ENCODE peak calls at places on chromosomes 12 and 14, in six cellular contexts. One of them, this sample, is unnamed.

GRCh38 chr12:30823140-30823669 is 68.5 kb upstream of the CAPRIN2 start:
- DNase-seq in HCT116: no peak
- DNase-seq in lower lobe of right lung: peak
- DNase-seq in brain microvascular endothelial cell: peak
- DNase-seq in cardiac fibroblast: peak
- DNase-seq in neural crest cell: peak
- DNase-seq in this sample: no peak

GRCh38 chr12:94427520-94428381 is 31.9 kb downstream of the CEP83 start:
- DNase-seq in brain microvascular endothelial cell: peak
- DNase-seq in neural crest cell: no peak
- DNase-seq in HCT116: no peak
- DNase-seq in cardiac fibroblast: peak
- DNase-seq in lower lobe of right lung: no peak
- DNase-seq in this sample: no peak

GRCh38 chr14:74754157-74754556 is 9.0 kb upstream of the YLPM1 start:
- DNase-seq in HCT116: no peak
- DNase-seq in lower lobe of right lung: no peak
- DNase-seq in neural crest cell: no peak
- DNase-seq in brain microvascular endothelial cell: no peak
- DNase-seq in cardiac fibroblast: no peak
- DNase-seq in this sample: no peak

GRCh38 chr12:82359115-82359478 is 768 bp downstream of the METTL25 start:
- DNase-seq in HCT116: no peak
- DNase-seq in cardiac fibroblast: no peak
- DNase-seq in neural crest cell: no peak
- DNase-seq in brain microvascular endothelial cell: no peak
- DNase-seq in lower lobe of right lung: no peak
- DNase-seq in this sample: no peak

GRCh38 chr12:105107176-105107496 is 395 bp upstream of the WASHC4 start:
- DNase-seq in lower lobe of right lung: no peak
- DNase-seq in HCT116: peak
- DNase-seq in cardiac fibroblast: peak
- DNase-seq in brain microvascular endothelial cell: peak
- DNase-seq in neural crest cell: no peak
- DNase-seq in this sample: no peak

GRCh38 chr12:108856428-108857157 is 790 bp downstream of the SSH1 start:
- DNase-seq in lower lobe of right lung: peak
- DNase-seq in neural crest cell: no peak
- DNase-seq in HCT116: no peak
- DNase-seq in cardiac fibroblast: peak
- DNase-seq in brain microvascular endothelial cell: peak
- DNase-seq in this sample: no peak

GRCh38 chr14:50823763-50824636 is 7.0 kb downstream of the NIN start:
- DNase-seq in cardiac fibroblast: no peak
- DNase-seq in neural crest cell: no peak
- DNase-seq in brain microvascular endothelial cell: no peak
- DNase-seq in HCT116: no peak
- DNase-seq in lower lobe of right lung: no peak
- DNase-seq in this sample: no peak

GRCh38 chr12:94429633-94430032 is 30.0 kb downstream of the CEP83 start:
- DNase-seq in cardiac fibroblast: peak
- DNase-seq in HCT116: no peak
- DNase-seq in neural crest cell: no peak
- DNase-seq in lower lobe of right lung: no peak
- DNase-seq in brain microvascular endothelial cell: no peak
- DNase-seq in this sample: no peak

GRCh38 chr14:70567791-70568190 is 32.7 kb downstream of the MED6 start:
- DNase-seq in brain microvascular endothelial cell: peak
- DNase-seq in HCT116: peak
- DNase-seq in cardiac fibroblast: peak
- DNase-seq in lower lobe of right lung: no peak
- DNase-seq in neural crest cell: peak
- DNase-seq in this sample: no peak

GRCh38 chr12:53701518-53702264 is 25.6 kb downstream of the CALCOCO1 start:
- DNase-seq in neural crest cell: peak
- DNase-seq in HCT116: peak
- DNase-seq in lower lobe of right lung: peak
- DNase-seq in brain microvascular endothelial cell: peak
- DNase-seq in cardiac fibroblast: peak
- DNase-seq in this sample: no peak
- TF ChIP-seq CTCF in neural crest cell: peak
- TF ChIP-seq CTCF in HCT116: peak
- TF ChIP-seq CTCF in lower lobe of right lung: peak
- TF ChIP-seq CTCF in brain microvascular endothelial cell: peak
- TF ChIP-seq CTCF in cardiac fibroblast: peak
- TF ChIP-seq CTCF in this sample: peak

GRCh38 chr14:105464501-105464900 is 10.1 kb upstream of the CRIP2 start:
- DNase-seq in cardiac fibroblast: no peak
- DNase-seq in HCT116: no peak
- DNase-seq in neural crest cell: no peak
- DNase-seq in brain microvascular endothelial cell: no peak
- DNase-seq in lower lobe of right lung: no peak
- DNase-seq in this sample: no peak
- TF ChIP-seq CTCF in cardiac fibroblast: no peak
- TF ChIP-seq CTCF in HCT116: no peak
- TF ChIP-seq CTCF in neural crest cell: no peak
- TF ChIP-seq CTCF in brain microvascular endothelial cell: no peak
- TF ChIP-seq CTCF in lower lobe of right lung: no peak
- TF ChIP-seq CTCF in this sample: no peak

GRCh38 chr14:106875503-106875902 is 1349.1 kb downstream of the TMEM121 start:
- DNase-seq in cardiac fibroblast: no peak
- DNase-seq in lower lobe of right lung: no peak
- DNase-seq in HCT116: no peak
- DNase-seq in neural crest cell: no peak
- DNase-seq in brain microvascular endothelial cell: no peak
- DNase-seq in this sample: no peak

GRCh38 chr14:106876711-106877110 is 1350.3 kb downstream of the TMEM121 start:
- DNase-seq in lower lobe of right lung: no peak
- DNase-seq in cardiac fibroblast: no peak
- DNase-seq in brain microvascular endothelial cell: no peak
- DNase-seq in HCT116: no peak
- DNase-seq in neural crest cell: no peak
- DNase-seq in this sample: no peak

GRCh38 chr14:106883218-106883692 is 1356.9 kb downstream of the TMEM121 start:
- DNase-seq in HCT116: no peak
- DNase-seq in neural crest cell: no peak
- DNase-seq in lower lobe of right lung: no peak
- DNase-seq in cardiac fibroblast: peak
- DNase-seq in brain microvascular endothelial cell: no peak
- DNase-seq in this sample: no peak

GRCh38 chr14:106877527-106877926 is 1351.1 kb downstream of the TMEM121 start:
- DNase-seq in brain microvascular endothelial cell: no peak
- DNase-seq in HCT116: no peak
- DNase-seq in cardiac fibroblast: no peak
- DNase-seq in lower lobe of right lung: no peak
- DNase-seq in neural crest cell: no peak
- DNase-seq in this sample: no peak

GRCh38 chr14:106879241-106879640 is 1352.9 kb downstream of the TMEM121 start:
- DNase-seq in cardiac fibroblast: peak
- DNase-seq in brain microvascular endothelial cell: no peak
- DNase-seq in neural crest cell: no peak
- DNase-seq in HCT116: peak
- DNase-seq in lower lobe of right lung: peak
- DNase-seq in this sample: no peak
- TF ChIP-seq CTCF in cardiac fibroblast: peak
- TF ChIP-seq CTCF in brain microvascular endothelial cell: peak
- TF ChIP-seq CTCF in neural crest cell: no peak
- TF ChIP-seq CTCF in HCT116: peak
- TF ChIP-seq CTCF in lower lobe of right lung: peak
- TF ChIP-seq CTCF in this sample: peak

DNA sequence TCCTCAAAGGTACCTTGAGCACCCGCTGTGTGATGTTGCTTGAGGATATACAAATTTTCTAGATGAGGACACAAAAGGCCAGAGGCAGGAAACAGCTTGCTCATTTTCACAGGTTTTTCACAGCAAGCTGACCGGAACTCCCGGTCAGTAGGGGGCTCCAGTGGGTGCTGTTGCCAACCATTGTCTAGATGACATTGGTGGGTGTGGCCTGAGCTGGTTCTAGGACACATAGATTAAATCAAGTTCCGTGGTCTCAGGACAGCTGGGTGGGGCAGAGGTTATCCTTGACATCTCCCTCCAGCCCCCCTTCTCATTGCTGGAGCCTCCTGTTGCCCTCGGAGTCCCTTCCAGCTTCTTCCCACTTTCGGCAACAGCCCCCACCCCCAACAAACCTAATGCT is 153.6 kb upstream of the FKBP4 start:
- DNase-seq in lower lobe of right lung: no peak
- DNase-seq in brain microvascular endothelial cell: peak
- DNase-seq in neural crest cell: peak
- DNase-seq in cardiac fibroblast: peak
- DNase-seq in HCT116: peak
- DNase-seq in this sample: no peak
- TF ChIP-seq CTCF in lower lobe of right lung: peak
- TF ChIP-seq CTCF in brain microvascular endothelial cell: peak
- TF ChIP-seq CTCF in neural crest cell: peak
- TF ChIP-seq CTCF in cardiac fibroblast: peak
- TF ChIP-seq CTCF in HCT116: peak
- TF ChIP-seq CTCF in this sample: peak

GRCh38 chr12:43914923-43915468 is 79.1 kb downstream of the TMEM117 start:
- DNase-seq in lower lobe of right lung: no peak
- DNase-seq in HCT116: no peak
- DNase-seq in neural crest cell: no peak
- DNase-seq in cardiac fibroblast: no peak
- DNase-seq in brain microvascular endothelial cell: no peak
- DNase-seq in this sample: no peak
- TF ChIP-seq CTCF in lower lobe of right lung: no peak
- TF ChIP-seq CTCF in HCT116: peak
- TF ChIP-seq CTCF in neural crest cell: peak
- TF ChIP-seq CTCF in cardiac fibroblast: no peak
- TF ChIP-seq CTCF in brain microvascular endothelial cell: peak
- TF ChIP-seq CTCF in this sample: peak

GRCh38 chr12:48061943-48062719 is 43.7 kb downstream of the SENP1 start:
- DNase-seq in HCT116: no peak
- DNase-seq in lower lobe of right lung: no peak
- DNase-seq in brain microvascular endothelial cell: no peak
- DNase-seq in neural crest cell: no peak
- DNase-seq in cardiac fibroblast: no peak
- DNase-seq in this sample: no peak
- TF ChIP-seq CTCF in HCT116: no peak
- TF ChIP-seq CTCF in lower lobe of right lung: no peak
- TF ChIP-seq CTCF in brain microvascular endothelial cell: no peak
- TF ChIP-seq CTCF in neural crest cell: peak
- TF ChIP-seq CTCF in cardiac fibroblast: no peak
- TF ChIP-seq CTCF in this sample: peak

This sample was measured in chondrocyte.